ENCODE peak calls at places on chromosomes 7 and 10, in seven cellular contexts. K is CD4-positive, alpha-beta T cell; D is hippocampal formation; U is NB4; W is stimulated activated CD4-positive, alpha-beta T cell treated with anti-CD3 and anti-CD28 coated beads, Interleukin-15, amount 100 ng/mL, for 1 hour; M is T-helper 1 cell; B is GM03348. H is an unnamed sample.

GRCh38 chr7:44395067-44395466 is 69.7 kb upstream of the CAMK2B start:
- DNase-seq in K (no peak), D (no peak), U (no peak), W (no peak), M (no peak), B (no peak), H (no peak)

GRCh38 chr7:81462672-81463071 is 307.2 kb downstream of the HGF start:
- DNase-seq in K (no peak), D (no peak), U (no peak), W (no peak), M (no peak), B (no peak), H (no peak)

GRCh38 chr7:27175005-27175625 is 995 bp upstream of the HOXA10 start:
- DNase-seq in K (no peak), D (no peak), U (peak; percentile 74), W (no peak), M (no peak), B (peak; percentile 43), H (no peak)

GRCh38 chr10:3785849-3786290 is 861 bp upstream of the KLF6 start:
- DNase-seq in K (no peak), D (no peak), U (no peak), W (no peak), M (no peak), B (no peak), H (no peak)

GRCh38 chr7:80611779-80612178 is 26.7 kb upstream of the CD36 start:
- DNase-seq in K (no peak), D (no peak), U (no peak), W (no peak), M (no peak), B (peak; percentile 13), H (no peak)

GRCh38 chr7:132150711-132151110 is 425.6 kb downstream of the PLXNA4 start:
- DNase-seq in K (no peak), D (no peak), U (no peak), W (no peak), M (no peak), B (no peak), H (no peak)

GRCh38 chr10:71603754-71604153 is 115.8 kb downstream of the C10orf105 start:
- DNase-seq in K (no peak), D (no peak), U (no peak), W (no peak), M (no peak), B (no peak), H (no peak)

GRCh38 chr10:30687698-30688213 is 58.2 kb upstream of the LYZL2 start:
- DNase-seq in K (peak; percentile 68), D (peak; percentile 25), U (peak; percentile 72), W (peak; percentile 74), M (peak; percentile 28), B (peak; percentile 85), H (peak; percentile 36)

GRCh38 chr10:105643662-105644061 is 1002.6 kb downstream of the SORCS3 start:
- DNase-seq in K (no peak), D (no peak), U (no peak), W (no peak), M (no peak), B (no peak), H (no peak)

GRCh38 chr10:30073767-30074060 is 14.3 kb upstream of the JCAD start:
- DNase-seq in K (no peak), D (no peak), U (no peak), W (no peak), M (no peak), B (no peak), H (no peak)

H was measured in GM18507.